ENCODE peak calls at places on chromosomes 16 and 17, in nine cellular contexts. G is fibroblast of mammary gland; I is heart right ventricle; Y is ACHN; L is left ventricle myocardium inferior; W is stimulated activated CD8-positive, alpha-beta memory T cell treated with anti-CD3 and anti-CD28 coated beads, Interleukin-2, amount 100 ng/mL, for 48 hours; A is stimulated activated CD4-positive, alpha-beta T cell treated with anti-CD3 and anti-CD28 coated beads, Interleukin-1b, Interleukin-23, amount 100 ng/mL, for 24 hours; O is AG08396; V is T-helper 17 cell. X is an unnamed sample.

GRCh38 chr17:60769327-60769726 is 91.7 kb downstream of the BCAS3 start:
- DNase-seq in W (no peak), O (no peak), I (no peak), A (no peak), Y (no peak), L (no peak), G (no peak), V (no peak), X (no peak)

GRCh38 chr17:80912451-80912850 is 79.2 kb upstream of the CHMP6 start:
- DNase-seq in Y (no peak), L (no peak), A (no peak), G (no peak), I (no peak), W (no peak), V (no peak), O (no peak), X (no peak)

GRCh38 chr17:58059141-58059540 is 24.1 kb upstream of the DYNLL2 start:
- DNase-seq in V (no peak), L (no peak), Y (no peak), I (no peak), O (no peak), G (no peak), A (no peak), W (no peak), X (no peak)

GRCh38 chr17:77363821-77364361 is 223.1 kb downstream of the SEC14L1 start:
- DNase-seq in Y (peak), I (no peak), O (no peak), A (no peak), V (no peak), W (no peak), L (peak), G (peak), X (no peak)

GRCh38 chr17:81713004-81713555 is 996 bp downstream of the SLC25A10 start:
- DNase-seq in G (no peak), W (no peak), A (no peak), O (no peak), L (no peak), V (no peak), I (no peak), Y (no peak), X (no peak)

GRCh38 chr16:17803625-17804410 is 333.1 kb upstream of the XYLT1 start:
- DNase-seq in A (no peak), I (no peak), W (no peak), V (no peak), O (peak), Y (no peak), G (peak), L (no peak), X (no peak)

GRCh38 chr17:78144146-78144719 is 2.0 kb upstream of the C17orf99 start:
- DNase-seq in O (peak), G (peak), Y (peak), I (peak), A (no peak), L (peak), V (no peak), W (no peak), X (no peak)

GRCh38 chr17:76153640-76154039 is 12.6 kb upstream of the FOXJ1 start:
- DNase-seq in A (no peak), O (no peak), Y (peak), V (no peak), I (no peak), L (no peak), G (peak), W (no peak), X (no peak)

GRCh38 chr17:18159551-18160120 is 24.0 kb upstream of the ALKBH5 start:
- DNase-seq in I (no peak), L (no peak), W (no peak), O (no peak), A (no peak), Y (no peak), V (no peak), G (peak), X (no peak)

X was measured in NCI-H1092.